ENCODE peak calls at places on chromosome 20, in nine cellular contexts. R is endodermal cell, O is tibial nerve, I is fibroblast of lung, Q is OCI-LY7, H is body of pancreas, T is upper lobe of left lung, P is foreskin keratinocyte, B is hepatocyte. D is an unnamed sample.

GRCh38 chr20:58102744-58103516 is 125.5 kb downstream of the ANKRD60 start:
- DNase-seq in R (no peak), O (no peak), I (no peak), Q (no peak), H (no peak), T (no peak), P (peak), B (no peak), D (no peak)

GRCh38 chr20:9531581-9531980 is 17.2 kb downstream of the LAMP5 start:
- DNase-seq in R (no peak), O (no peak), I (no peak), Q (no peak), H (no peak), T (no peak), P (no peak), B (no peak), D (no peak)

GRCh38 chr20:19079536-19080299 is 132.7 kb upstream of the SLC24A3 start:
- DNase-seq in R (no peak), O (no peak), I (peak), Q (no peak), H (no peak), T (no peak), P (no peak), B (no peak), D (no peak)

GRCh38 chr20:823326-823902 is 10.1 kb upstream of the FAM110A start:
- DNase-seq in R (no peak), O (no peak), I (no peak), Q (no peak), H (no peak), T (no peak), P (no peak), B (no peak), D (no peak)

GRCh38 chr20:10438217-10438616 is 3.1 kb downstream of the SLX4IP start:
- DNase-seq in R (no peak), O (no peak), I (no peak), Q (no peak), H (no peak), T (no peak), P (no peak), B (no peak), D (no peak)

GRCh38 chr20:45867811-45868176 is 10.4 kb downstream of the ZSWIM3 start:
- DNase-seq in R (no peak), O (no peak), I (peak), Q (no peak), H (no peak), T (no peak), P (peak), B (no peak), D (no peak)

GRCh38 chr20:33676121-33676520 is 1.9 kb upstream of the NECAB3 start:
- DNase-seq in R (no peak), O (no peak), I (no peak), Q (no peak), H (no peak), T (no peak), P (no peak), B (no peak), D (no peak)

GRCh38 chr20:47792021-47792618 is 6.8 kb upstream of the SULF2 start:
- DNase-seq in R (peak), O (peak), I (peak), Q (no peak), H (peak), T (no peak), P (peak), B (peak), D (peak)

GRCh38 chr20:61833807-61834610 is 231.7 kb downstream of the TAF4 start:
- DNase-seq in R (no peak), O (no peak), I (no peak), Q (no peak), H (no peak), T (no peak), P (no peak), B (no peak), D (no peak)

DNA sequence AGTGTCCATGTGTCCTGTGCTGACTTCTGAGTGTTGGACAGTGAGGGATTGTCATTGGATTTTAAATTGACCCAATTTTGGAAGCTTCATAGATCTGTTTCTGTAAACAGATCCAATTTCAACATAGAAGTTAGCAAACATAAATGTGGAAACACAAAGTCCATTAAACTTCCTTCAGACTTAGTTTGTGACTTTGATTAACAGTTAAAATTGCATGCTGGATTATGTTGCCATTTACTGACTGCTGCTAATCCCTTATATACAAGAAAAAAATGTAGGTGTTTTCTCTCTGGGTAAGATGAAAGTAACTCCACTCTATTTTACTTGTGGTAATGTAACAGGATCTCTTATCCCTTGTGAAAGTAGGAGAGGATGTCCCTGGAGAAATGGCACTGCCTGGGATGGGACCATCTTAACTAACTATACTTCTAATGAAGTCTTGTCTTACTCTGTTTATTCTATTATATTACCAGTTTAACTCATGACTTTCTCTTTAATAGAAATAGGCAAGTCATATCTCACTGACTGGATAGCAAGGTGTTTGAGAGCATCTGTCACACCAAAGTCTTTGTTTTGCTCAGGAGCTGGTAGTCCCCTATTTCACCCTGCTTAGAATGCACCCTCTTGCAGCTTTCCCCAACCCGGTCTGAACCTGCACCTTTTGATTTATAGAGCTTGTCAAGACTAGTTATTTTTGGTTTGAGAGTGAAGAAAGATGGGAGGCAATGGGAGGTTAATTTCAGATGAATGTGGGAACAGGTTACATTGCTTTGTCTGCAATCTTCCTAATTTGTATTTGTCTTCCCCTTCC is 7.2 kb downstream of the TPX2 start:
- DNase-seq in R (no peak), O (no peak), I (no peak), Q (no peak), H (no peak), T (no peak), P (no peak), B (no peak), D (no peak)
- H3K27ac ChIP-seq in R (no peak), O (no peak), I (peak), Q (no peak), H (no peak), T (no peak), P (no peak), B (no peak), D (no peak)

GRCh38 chr20:4009305-4009704 is 6.1 kb downstream of the RNF24 start:
- DNase-seq in R (no peak), O (no peak), I (no peak), Q (no peak), H (no peak), T (no peak), P (no peak), B (no peak), D (no peak)

GRCh38 chr20:4008877-4009276 is 6.5 kb downstream of the RNF24 start:
- DNase-seq in R (no peak), O (no peak), I (no peak), Q (no peak), H (no peak), T (no peak), P (no peak), B (no peak), D (no peak)

GRCh38 chr20:4008026-4008413 is 7.3 kb downstream of the RNF24 start:
- DNase-seq in R (no peak), O (no peak), I (no peak), Q (no peak), H (no peak), T (no peak), P (no peak), B (no peak), D (no peak)

GRCh38 chr20:4006640-4007039 is 8.7 kb downstream of the RNF24 start:
- DNase-seq in R (no peak), O (no peak), I (no peak), Q (no peak), H (peak), T (no peak), P (no peak), B (no peak), D (no peak)

DNA sequence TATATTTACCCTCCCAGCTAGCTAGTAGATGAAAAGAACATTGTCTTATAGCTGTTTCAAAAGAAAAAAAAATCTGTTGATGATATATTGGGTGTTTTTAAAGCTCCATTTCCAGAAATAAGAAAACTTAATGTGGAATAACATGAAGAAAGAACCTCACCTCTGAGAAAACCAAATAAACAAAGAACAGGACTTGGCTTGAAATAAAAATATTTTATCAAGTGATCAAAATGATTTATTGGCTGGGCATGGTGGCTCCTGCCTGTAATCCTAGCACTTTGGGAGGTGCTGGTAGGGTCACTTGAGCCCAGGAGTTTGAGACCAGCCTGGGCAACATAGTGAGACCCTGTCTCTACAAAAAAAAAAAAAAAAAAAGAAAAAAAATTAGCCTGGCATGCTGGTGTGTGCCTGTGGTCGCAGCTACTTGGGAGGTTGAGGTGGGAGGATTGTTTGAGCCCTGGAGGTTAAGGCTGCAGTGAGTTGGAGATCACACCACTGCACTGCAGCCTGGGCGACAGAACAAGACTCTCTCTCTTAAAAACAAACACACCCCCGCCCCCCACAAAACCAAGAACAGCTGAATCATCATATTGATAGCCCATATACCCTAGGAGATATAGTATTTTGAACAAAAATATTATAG is 7.9 kb downstream of the RNF24 start:
- DNase-seq in R (no peak), O (no peak), I (no peak), Q (no peak), H (no peak), T (no peak), P (no peak), B (no peak), D (no peak)
- H3K27ac ChIP-seq in R (no peak), O (peak), I (no peak), Q (no peak), H (peak), T (no peak), P (no peak), B (no peak), D (no peak)

DNA sequence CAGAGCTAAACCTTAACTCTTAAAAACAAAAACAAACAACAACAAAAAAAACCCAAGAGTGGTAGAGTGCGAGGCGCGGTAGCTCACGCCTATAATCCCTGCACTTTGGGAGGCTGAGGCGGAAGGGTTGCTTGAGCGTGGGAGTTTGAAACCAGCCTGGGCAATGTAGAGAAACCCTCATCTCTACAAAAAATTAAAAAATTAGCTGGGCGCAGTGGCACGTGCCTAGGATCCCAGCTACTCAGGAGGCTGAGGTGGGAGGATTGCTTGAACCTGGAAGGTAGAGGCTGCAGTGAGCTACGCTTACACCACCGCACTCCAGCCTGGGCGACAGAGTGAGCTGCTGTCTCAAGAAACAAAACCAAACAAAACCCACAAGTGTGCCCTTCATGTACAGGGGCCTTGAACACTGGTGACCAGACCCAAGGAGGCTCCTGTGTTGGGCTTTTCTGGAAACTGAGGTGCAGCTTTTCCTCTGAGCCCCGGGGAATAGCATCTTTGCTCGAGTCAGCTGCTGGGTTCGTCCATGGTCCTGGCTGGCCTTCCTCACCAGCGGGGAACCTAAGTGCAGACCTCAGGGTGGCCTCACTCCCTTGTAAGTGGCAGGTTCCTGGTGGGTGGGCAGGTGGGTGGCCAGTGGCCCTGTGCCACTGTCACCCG is 39.9 kb downstream of the PYGB start:
- DNase-seq in R (no peak), O (no peak), I (no peak), Q (no peak), H (peak), T (no peak), P (no peak), B (no peak), D (no peak)
- H3K27ac ChIP-seq in R (no peak), O (no peak), I (no peak), Q (no peak), H (no peak), T (no peak), P (no peak), B (no peak), D (no peak)

DNA sequence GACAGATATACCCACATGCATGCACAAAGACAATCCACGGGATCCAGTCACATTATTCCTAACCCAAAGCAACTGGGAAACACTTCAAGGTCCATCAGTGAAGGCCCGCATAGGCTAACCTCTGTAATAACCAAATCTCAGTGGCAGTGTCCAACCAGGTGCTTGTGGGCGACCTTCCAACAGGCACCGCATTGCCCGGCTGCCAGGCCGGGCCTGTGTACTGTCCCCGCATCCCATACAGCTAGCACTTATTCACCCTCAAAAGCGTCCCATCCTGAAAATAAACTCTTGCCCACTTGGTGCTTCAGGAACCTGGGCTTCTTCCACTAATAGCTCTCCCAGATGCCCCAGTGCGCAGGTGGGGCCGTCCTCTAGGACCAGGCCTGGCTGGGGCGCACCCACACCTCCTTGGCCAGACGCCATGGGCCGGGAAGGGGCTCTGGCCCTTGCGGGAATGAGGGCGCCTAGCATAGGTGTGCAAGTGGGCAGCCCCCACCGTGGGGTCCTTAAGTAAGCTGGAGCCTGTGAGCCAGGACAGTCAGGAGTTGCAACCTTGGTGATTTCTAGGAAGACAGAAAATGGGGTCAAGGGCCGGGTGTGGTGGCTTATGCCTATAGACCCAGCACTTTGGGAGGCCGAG is 1.1 kb upstream of the ENTPD6 start:
- DNase-seq in R (no peak), O (no peak), I (no peak), Q (no peak), H (no peak), T (peak), P (no peak), B (no peak), D (no peak)
- H3K27ac ChIP-seq in R (no peak), O (peak), I (no peak), Q (no peak), H (no peak), T (no peak), P (no peak), B (no peak), D (no peak)

DNA sequence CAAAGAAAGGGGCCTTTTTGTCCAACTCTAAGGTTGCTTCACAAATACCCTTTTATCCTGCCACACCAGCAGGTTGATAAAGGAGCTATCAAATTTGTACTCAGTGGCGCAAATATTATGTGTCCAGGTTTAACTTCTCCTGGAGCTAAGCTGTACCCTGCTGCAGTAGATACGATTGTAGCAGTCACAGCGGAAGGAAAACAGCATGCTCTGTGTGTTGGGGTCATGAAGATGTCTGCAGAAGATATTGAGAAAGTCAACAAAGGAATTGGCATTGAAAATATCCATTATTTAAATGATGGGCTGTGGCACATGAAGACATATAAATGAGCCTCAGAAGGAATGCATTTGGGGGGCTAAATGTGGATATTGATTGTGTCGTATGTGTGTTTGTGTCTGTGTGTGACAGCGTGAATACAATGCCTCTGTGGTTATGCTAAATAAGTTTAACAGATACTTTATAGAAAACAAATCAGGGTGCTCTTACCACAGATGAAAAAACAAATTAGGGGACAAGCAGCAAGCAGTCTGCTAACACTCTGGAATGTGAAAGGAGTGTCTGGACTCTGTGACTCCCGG is 33.6 kb downstream of the HM13 start:
- DNase-seq in R (no peak), O (no peak), I (no peak), Q (peak), H (no peak), T (no peak), P (no peak), B (no peak), D (no peak)
- H3K27ac ChIP-seq in R (peak), O (peak), I (peak), Q (peak), H (peak), T (peak), P (peak), B (peak), D (peak)

GRCh38 chr20:43670423-43670822 is 3.5 kb downstream of the MYBL2 start:
- DNase-seq in R (no peak), O (no peak), I (no peak), Q (no peak), H (no peak), T (no peak), P (no peak), B (no peak), D (no peak)

GRCh38 chr20:43681468-43681942 is 14.6 kb downstream of the MYBL2 start:
- DNase-seq in R (no peak), O (no peak), I (no peak), Q (peak), H (peak), T (no peak), P (no peak), B (no peak), D (no peak)

GRCh38 chr20:43680976-43681375 is 14.1 kb downstream of the MYBL2 start:
- DNase-seq in R (no peak), O (no peak), I (no peak), Q (peak), H (no peak), T (no peak), P (no peak), B (no peak), D (no peak)

GRCh38 chr20:43681991-43682410 is 15.1 kb downstream of the MYBL2 start:
- DNase-seq in R (no peak), O (no peak), I (no peak), Q (peak), H (peak), T (no peak), P (no peak), B (no peak), D (no peak)

GRCh38 chr20:43676368-43676767 is 9.5 kb downstream of the MYBL2 start:
- DNase-seq in R (no peak), O (no peak), I (no peak), Q (no peak), H (no peak), T (no peak), P (no peak), B (no peak), D (no peak)
- H3K27ac ChIP-seq in R (no peak), O (no peak), I (no peak), Q (peak), H (no peak), T (no peak), P (no peak), B (no peak), D (no peak)

GRCh38 chr20:31549513-31549880 is 35.3 kb downstream of the HM13 start:
- DNase-seq in R (no peak), O (no peak), I (no peak), Q (no peak), H (no peak), T (no peak), P (no peak), B (peak), D (no peak)
- H3K27ac ChIP-seq in R (no peak), O (no peak), I (no peak), Q (no peak), H (no peak), T (no peak), P (no peak), B (no peak), D (no peak)